ENCODE peak calls at places on chromosome 10, in six cellular contexts. O, T, V, R, M and G are unnamed samples. For H3K4me1, the result is how much of the 10 kb centered on the place peaks cover.

GRCh38 chr10:44039599-44039998 is 345.3 kb downstream of the CXCL12 start:
- DNase-seq in O (no peak), T (no peak), V (no peak), R (no peak), M (no peak), G (no peak)

GRCh38 chr10:107232013-107232412 is 67.5 kb upstream of the SORCS1 start:
- DNase-seq in O (no peak), T (no peak), V (no peak), R (no peak), M (no peak), G (no peak)

GRCh38 chr10:31602541-31603244 is 283.7 kb downstream of the ZEB1 start:
- DNase-seq in O (peak), T (peak), V (no peak), R (peak), M (peak), G (peak)

GRCh38 chr10:13340626-13341370 is 7.3 kb downstream of the SEPHS1 start:
- DNase-seq in O (no peak), T (no peak), V (peak), R (no peak), M (no peak), G (no peak)

GRCh38 chr10:120732643-120733313 is 118.4 kb upstream of the WDR11 start:
- DNase-seq in O (no peak), T (peak), V (no peak), R (no peak), M (no peak), G (no peak)

GRCh38 chr10:78267070-78267469 is 233.4 kb downstream of the RPS24 start:
- DNase-seq in O (no peak), T (no peak), V (no peak), R (no peak), M (no peak), G (no peak)

GRCh38 chr10:12961416-12961815 is 40.1 kb downstream of the CCDC3 start:
- DNase-seq in O (no peak), T (no peak), V (no peak), R (no peak), M (no peak), G (no peak)

GRCh38 chr10:74875966-74876365 is 49.6 kb downstream of the KAT6B start:
- DNase-seq in O (no peak), T (no peak), V (no peak), R (no peak), M (no peak), G (no peak)

GRCh38 chr10:61472090-61472674 is 19.0 kb upstream of the TMEM26 start:
- DNase-seq in O (no peak), T (no peak), V (no peak), R (no peak), M (no peak), G (no peak)

GRCh38 chr10:58266003-58266825 is 1.5 kb downstream of the IPMK start:
- DNase-seq in O (no peak), T (peak), V (no peak), R (peak), M (peak), G (no peak)

GRCh38 chr10:110827410-110827809 is 44.3 kb upstream of the PDCD4 start:
- DNase-seq in O (no peak), T (no peak), V (no peak), R (no peak), M (no peak), G (no peak)

GRCh38 chr10:124671486-124672075 is 72.6 kb downstream of the FAM53B start:
- DNase-seq in O (peak), T (no peak), V (no peak), R (peak), M (no peak), G (no peak)

GRCh38 chr10:124648131-124648475 is 96.1 kb downstream of the FAM53B start:
- DNase-seq in O (no peak), T (no peak), V (no peak), R (no peak), M (no peak), G (no peak)

GRCh38 chr10:29746080-29746797 is 111.5 kb upstream of the SVIL start:
- DNase-seq in O (no peak), T (peak), V (no peak), R (no peak), M (no peak), G (no peak)

DNA sequence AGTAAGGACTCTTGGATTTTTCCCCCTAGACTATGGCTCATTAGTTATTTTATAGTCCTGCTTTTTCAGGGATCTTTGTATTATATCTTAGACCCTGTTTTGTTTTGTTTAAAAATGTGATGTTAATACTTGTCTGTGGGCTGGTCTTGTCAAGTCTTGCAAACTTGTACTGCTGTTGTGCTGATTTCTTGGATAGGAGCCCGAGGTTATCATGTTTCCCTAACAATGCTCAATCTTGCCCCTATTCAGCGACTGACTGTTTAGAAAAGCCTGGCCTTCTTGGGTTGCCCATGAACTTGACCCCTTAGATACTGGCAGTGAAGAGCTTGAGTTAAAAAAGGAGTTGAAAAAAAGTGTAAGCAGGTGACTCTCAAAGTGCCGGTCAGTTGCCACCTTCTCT is 115.7 kb downstream of the KIAA1217 start:
- DNase-seq in O (no peak), T (no peak), V (no peak), R (no peak), M (no peak), G (no peak)
- H3K4me1 ChIP-seq in O (under half), T (under half), V (under half), R (under half), M (under half), G (under half)

DNA sequence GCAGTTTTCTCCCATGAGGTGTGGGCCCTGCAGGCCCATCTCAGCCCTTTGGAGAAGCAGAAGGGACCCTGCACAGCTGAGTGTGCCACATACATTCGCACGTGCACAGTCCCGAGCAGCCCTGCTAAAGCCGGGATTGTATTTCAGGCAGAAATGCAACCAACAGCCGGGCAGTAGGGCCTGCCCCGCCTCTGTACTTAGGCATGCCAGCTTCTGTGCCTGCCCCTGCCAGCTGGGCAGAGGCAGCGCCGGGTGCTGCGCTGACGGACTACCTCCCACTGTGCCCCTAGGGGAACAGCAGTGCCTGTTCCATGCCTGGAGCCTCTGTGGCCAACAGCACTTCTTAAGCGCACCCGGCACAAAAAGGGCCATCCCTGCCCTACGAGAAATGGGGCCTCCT is 170.3 kb downstream of the NEURL1 start:
- DNase-seq in O (peak), T (no peak), V (no peak), R (no peak), M (no peak), G (peak)
- H3K4me1 ChIP-seq in O (half or more), T (under half), V (under half), R (under half), M (under half), G (under half)

GRCh38 chr10:109676703-109677102 is 246.6 kb downstream of the XPNPEP1 start:
- DNase-seq in O (no peak), T (no peak), V (no peak), R (no peak), M (no peak), G (no peak)

GRCh38 chr10:109678857-109679256 is 244.5 kb downstream of the XPNPEP1 start:
- DNase-seq in O (no peak), T (no peak), V (no peak), R (no peak), M (no peak), G (no peak)

DNA sequence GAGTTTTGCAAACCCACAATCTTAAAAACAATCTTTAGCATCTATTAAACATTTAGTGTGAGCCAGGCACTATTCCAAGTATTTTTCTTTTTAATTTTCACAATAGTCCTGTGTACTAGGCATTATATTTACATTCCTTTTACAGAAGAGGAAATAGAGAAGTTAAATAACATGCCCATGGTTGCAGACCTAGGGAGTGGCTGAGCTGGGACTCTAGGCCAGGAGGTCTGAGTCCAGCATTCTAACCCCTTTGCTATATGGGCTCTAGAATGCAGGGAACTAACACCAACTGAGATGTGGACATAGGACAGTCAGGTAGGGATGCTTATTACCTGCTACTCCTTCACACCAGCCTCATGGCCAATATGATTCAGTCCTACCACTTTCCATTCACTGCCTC is 243.8 kb downstream of the XPNPEP1 start:
- DNase-seq in O (no peak), T (no peak), V (no peak), R (no peak), M (no peak), G (no peak)
- H3K4me1 ChIP-seq in O (under half), T (under half), V (under half), R (under half), M (under half), G (under half)

GRCh38 chr10:51910189-51910588 is 210.8 kb upstream of the CSTF2T start:
- DNase-seq in O (no peak), T (no peak), V (no peak), R (no peak), M (no peak), G (no peak)
- H3K4me1 ChIP-seq in O (under half), T (under half), V (under half), R (under half), M (under half), G (under half)